ENCODE peak calls at places on chromosomes 7 and 10, in seven cellular contexts. One of them, this sample, is unnamed. For H3K27me3, the result is how much of the 10 kb centered on the place peaks cover.

GRCh38 chr10:110444009-110444347 is 53.7 kb upstream of the DUSP5 start:
- DNase-seq in adrenal gland: no peak
- DNase-seq in endothelial cell of umbilical vein: no peak
- DNase-seq in Panc1: no peak
- DNase-seq in transverse colon: no peak
- DNase-seq in PC-9: no peak
- DNase-seq in body of pancreas: no peak
- DNase-seq in this sample: no peak

GRCh38 chr10:90352288-90352687 is 505.6 kb downstream of the HTR7 start:
- DNase-seq in PC-9: peak
- DNase-seq in Panc1: no peak
- DNase-seq in body of pancreas: no peak
- DNase-seq in adrenal gland: no peak
- DNase-seq in endothelial cell of umbilical vein: no peak
- DNase-seq in transverse colon: no peak
- DNase-seq in this sample: no peak

GRCh38 chr10:78331391-78331922 is 297.8 kb downstream of the RPS24 start:
- DNase-seq in body of pancreas: peak
- DNase-seq in adrenal gland: no peak
- DNase-seq in transverse colon: no peak
- DNase-seq in PC-9: no peak
- DNase-seq in endothelial cell of umbilical vein: no peak
- DNase-seq in Panc1: no peak
- DNase-seq in this sample: no peak

GRCh38 chr10:79221110-79222051 is 125.9 kb upstream of the PPIF start:
- DNase-seq in body of pancreas: peak
- DNase-seq in Panc1: no peak
- DNase-seq in PC-9: no peak
- DNase-seq in endothelial cell of umbilical vein: peak
- DNase-seq in transverse colon: peak
- DNase-seq in adrenal gland: peak
- DNase-seq in this sample: no peak

GRCh38 chr7:16034353-16034752 is 347.9 kb upstream of the MEOX2 start:
- DNase-seq in transverse colon: no peak
- DNase-seq in endothelial cell of umbilical vein: peak
- DNase-seq in adrenal gland: no peak
- DNase-seq in PC-9: no peak
- DNase-seq in Panc1: no peak
- DNase-seq in body of pancreas: no peak
- DNase-seq in this sample: no peak

GRCh38 chr7:19969859-19970493 is 196.6 kb upstream of the TMEM196 start:
- DNase-seq in transverse colon: no peak
- DNase-seq in adrenal gland: no peak
- DNase-seq in PC-9: peak
- DNase-seq in Panc1: no peak
- DNase-seq in endothelial cell of umbilical vein: peak
- DNase-seq in body of pancreas: no peak
- DNase-seq in this sample: no peak

GRCh38 chr10:102410427-102411073 is 8.0 kb downstream of the PSD start:
- DNase-seq in PC-9: no peak
- DNase-seq in body of pancreas: no peak
- DNase-seq in transverse colon: no peak
- DNase-seq in endothelial cell of umbilical vein: no peak
- DNase-seq in Panc1: no peak
- DNase-seq in adrenal gland: no peak
- DNase-seq in this sample: no peak

GRCh38 chr10:96417432-96417831 is 58.6 kb upstream of the OPALIN start:
- DNase-seq in body of pancreas: no peak
- DNase-seq in adrenal gland: no peak
- DNase-seq in PC-9: no peak
- DNase-seq in Panc1: no peak
- DNase-seq in transverse colon: no peak
- DNase-seq in endothelial cell of umbilical vein: no peak
- DNase-seq in this sample: peak

GRCh38 chr7:33692956-33693355 is 212.4 kb upstream of the BMPER start:
- DNase-seq in PC-9: no peak
- DNase-seq in endothelial cell of umbilical vein: peak
- DNase-seq in Panc1: no peak
- DNase-seq in adrenal gland: no peak
- DNase-seq in body of pancreas: no peak
- DNase-seq in transverse colon: no peak
- DNase-seq in this sample: no peak

GRCh38 chr7:28037220-28038010 is 143.2 kb downstream of the JAZF1 start:
- DNase-seq in adrenal gland: peak
- DNase-seq in transverse colon: no peak
- DNase-seq in body of pancreas: no peak
- DNase-seq in endothelial cell of umbilical vein: peak
- DNase-seq in PC-9: peak
- DNase-seq in Panc1: peak
- DNase-seq in this sample: no peak

GRCh38 chr10:100508691-100509150 is 10.9 kb downstream of the SEC31B start:
- DNase-seq in endothelial cell of umbilical vein: peak
- DNase-seq in PC-9: peak
- DNase-seq in Panc1: no peak
- DNase-seq in adrenal gland: no peak
- DNase-seq in body of pancreas: no peak
- DNase-seq in transverse colon: no peak
- DNase-seq in this sample: no peak

GRCh38 chr7:37446371-37446770 is 2.3 kb downstream of the ELMO1 start:
- DNase-seq in body of pancreas: no peak
- DNase-seq in Panc1: no peak
- DNase-seq in transverse colon: no peak
- DNase-seq in endothelial cell of umbilical vein: no peak
- DNase-seq in adrenal gland: no peak
- DNase-seq in PC-9: no peak
- DNase-seq in this sample: no peak

GRCh38 chr7:154633641-154634040 is 369.3 kb downstream of the PAXIP1 start:
- DNase-seq in PC-9: no peak
- DNase-seq in adrenal gland: no peak
- DNase-seq in transverse colon: no peak
- DNase-seq in body of pancreas: no peak
- DNase-seq in Panc1: no peak
- DNase-seq in endothelial cell of umbilical vein: no peak
- DNase-seq in this sample: no peak

GRCh38 chr10:11018426-11018818 is 750 bp downstream of the CELF2 start:
- DNase-seq in body of pancreas: peak
- DNase-seq in adrenal gland: peak
- DNase-seq in transverse colon: peak
- DNase-seq in Panc1: no peak
- DNase-seq in endothelial cell of umbilical vein: no peak
- DNase-seq in PC-9: no peak
- DNase-seq in this sample: no peak

GRCh38 chr7:155792315-155792960 is 19.8 kb downstream of the SHH start:
- DNase-seq in transverse colon: no peak
- DNase-seq in Panc1: no peak
- DNase-seq in PC-9: no peak
- DNase-seq in endothelial cell of umbilical vein: no peak
- DNase-seq in body of pancreas: no peak
- DNase-seq in adrenal gland: no peak
- DNase-seq in this sample: no peak

GRCh38 chr10:95552680-95553342 is 8.4 kb downstream of the SORBS1 start:
- DNase-seq in endothelial cell of umbilical vein: no peak
- DNase-seq in PC-9: no peak
- DNase-seq in body of pancreas: no peak
- DNase-seq in transverse colon: no peak
- DNase-seq in adrenal gland: no peak
- DNase-seq in Panc1: no peak
- DNase-seq in this sample: no peak

GRCh38 chr7:13981070-13981469 is 8.4 kb downstream of the ETV1 start:
- DNase-seq in transverse colon: peak
- DNase-seq in PC-9: peak
- DNase-seq in endothelial cell of umbilical vein: peak
- DNase-seq in adrenal gland: peak
- DNase-seq in body of pancreas: no peak
- DNase-seq in Panc1: peak
- DNase-seq in this sample: peak

GRCh38 chr7:155291045-155291530 is 6.6 kb upstream of the INSIG1 start:
- DNase-seq in adrenal gland: peak
- DNase-seq in body of pancreas: no peak
- DNase-seq in transverse colon: peak
- DNase-seq in endothelial cell of umbilical vein: peak
- DNase-seq in PC-9: peak
- DNase-seq in Panc1: no peak
- DNase-seq in this sample: peak

GRCh38 chr10:85995791-85996190 is 370.8 kb downstream of the GRID1 start:
- DNase-seq in adrenal gland: peak
- DNase-seq in transverse colon: no peak
- DNase-seq in endothelial cell of umbilical vein: no peak
- DNase-seq in PC-9: peak
- DNase-seq in Panc1: no peak
- DNase-seq in body of pancreas: peak
- DNase-seq in this sample: peak

GRCh38 chr7:2974093-2974819 is 69.4 kb downstream of the CARD11 start:
- DNase-seq in transverse colon: no peak
- DNase-seq in Panc1: no peak
- DNase-seq in adrenal gland: no peak
- DNase-seq in PC-9: no peak
- DNase-seq in body of pancreas: no peak
- DNase-seq in endothelial cell of umbilical vein: no peak
- DNase-seq in this sample: no peak

GRCh38 chr7:2970307-2970664 is 73.4 kb downstream of the CARD11 start:
- DNase-seq in Panc1: no peak
- DNase-seq in PC-9: no peak
- DNase-seq in endothelial cell of umbilical vein: no peak
- DNase-seq in transverse colon: no peak
- DNase-seq in body of pancreas: no peak
- DNase-seq in adrenal gland: no peak
- DNase-seq in this sample: no peak

GRCh38 chr7:2972531-2973161 is 71.0 kb downstream of the CARD11 start:
- DNase-seq in adrenal gland: no peak
- DNase-seq in endothelial cell of umbilical vein: no peak
- DNase-seq in body of pancreas: no peak
- DNase-seq in transverse colon: no peak
- DNase-seq in PC-9: no peak
- DNase-seq in Panc1: no peak
- DNase-seq in this sample: no peak

GRCh38 chr7:2970907-2971306 is 72.8 kb downstream of the CARD11 start:
- DNase-seq in PC-9: no peak
- DNase-seq in transverse colon: no peak
- DNase-seq in endothelial cell of umbilical vein: no peak
- DNase-seq in Panc1: no peak
- DNase-seq in adrenal gland: no peak
- DNase-seq in body of pancreas: no peak
- DNase-seq in this sample: no peak

GRCh38 chr7:2971914-2972530 is 71.6 kb downstream of the CARD11 start:
- DNase-seq in body of pancreas: no peak
- DNase-seq in Panc1: no peak
- DNase-seq in endothelial cell of umbilical vein: no peak
- DNase-seq in adrenal gland: no peak
- DNase-seq in transverse colon: no peak
- DNase-seq in PC-9: no peak
- DNase-seq in this sample: no peak
- TF ChIP-seq CTCF in body of pancreas: no peak
- TF ChIP-seq CTCF in Panc1: no peak
- TF ChIP-seq CTCF in endothelial cell of umbilical vein: no peak
- TF ChIP-seq CTCF in adrenal gland: no peak
- TF ChIP-seq CTCF in transverse colon: no peak
- TF ChIP-seq CTCF in PC-9: no peak
- TF ChIP-seq CTCF in this sample: no peak

GRCh38 chr7:158811894-158812293 is 17.4 kb downstream of the ESYT2 start:
- DNase-seq in adrenal gland: no peak
- DNase-seq in endothelial cell of umbilical vein: no peak
- DNase-seq in body of pancreas: no peak
- DNase-seq in PC-9: no peak
- DNase-seq in transverse colon: no peak
- DNase-seq in Panc1: no peak
- DNase-seq in this sample: no peak
- H3K4me3 ChIP-seq in adrenal gland: no peak
- H3K4me3 ChIP-seq in endothelial cell of umbilical vein: no peak
- H3K4me3 ChIP-seq in body of pancreas: no peak
- H3K4me3 ChIP-seq in PC-9: no peak
- H3K4me3 ChIP-seq in transverse colon: no peak
- H3K4me3 ChIP-seq in Panc1: no peak
- H3K4me3 ChIP-seq in this sample: no peak

GRCh38 chr7:148814938-148815559 is 69.0 kb downstream of the EZH2 start:
- DNase-seq in transverse colon: no peak
- DNase-seq in Panc1: no peak
- DNase-seq in adrenal gland: no peak
- DNase-seq in endothelial cell of umbilical vein: no peak
- DNase-seq in body of pancreas: no peak
- DNase-seq in PC-9: no peak
- DNase-seq in this sample: no peak

GRCh38 chr7:148811892-148812291 is 72.2 kb downstream of the EZH2 start:
- DNase-seq in PC-9: no peak
- DNase-seq in endothelial cell of umbilical vein: no peak
- DNase-seq in transverse colon: no peak
- DNase-seq in body of pancreas: no peak
- DNase-seq in adrenal gland: no peak
- DNase-seq in Panc1: no peak
- DNase-seq in this sample: no peak

GRCh38 chr7:148819697-148820332 is 64.3 kb downstream of the EZH2 start:
- DNase-seq in Panc1: no peak
- DNase-seq in adrenal gland: no peak
- DNase-seq in transverse colon: no peak
- DNase-seq in PC-9: no peak
- DNase-seq in body of pancreas: no peak
- DNase-seq in endothelial cell of umbilical vein: peak
- DNase-seq in this sample: no peak

GRCh38 chr7:148813890-148814289 is 70.2 kb downstream of the EZH2 start:
- DNase-seq in PC-9: no peak
- DNase-seq in Panc1: no peak
- DNase-seq in adrenal gland: no peak
- DNase-seq in endothelial cell of umbilical vein: no peak
- DNase-seq in transverse colon: no peak
- DNase-seq in body of pancreas: no peak
- DNase-seq in this sample: no peak

GRCh38 chr7:148815612-148816011 is 68.5 kb downstream of the EZH2 start:
- DNase-seq in PC-9: no peak
- DNase-seq in body of pancreas: no peak
- DNase-seq in Panc1: no peak
- DNase-seq in adrenal gland: no peak
- DNase-seq in transverse colon: peak
- DNase-seq in endothelial cell of umbilical vein: no peak
- DNase-seq in this sample: no peak
- H3K27me3 ChIP-seq in PC-9: under half
- H3K27me3 ChIP-seq in body of pancreas: under half
- H3K27me3 ChIP-seq in Panc1: under half
- H3K27me3 ChIP-seq in adrenal gland: under half
- H3K27me3 ChIP-seq in transverse colon: under half
- H3K27me3 ChIP-seq in endothelial cell of umbilical vein: under half
- H3K27me3 ChIP-seq in this sample: under half

DNA sequence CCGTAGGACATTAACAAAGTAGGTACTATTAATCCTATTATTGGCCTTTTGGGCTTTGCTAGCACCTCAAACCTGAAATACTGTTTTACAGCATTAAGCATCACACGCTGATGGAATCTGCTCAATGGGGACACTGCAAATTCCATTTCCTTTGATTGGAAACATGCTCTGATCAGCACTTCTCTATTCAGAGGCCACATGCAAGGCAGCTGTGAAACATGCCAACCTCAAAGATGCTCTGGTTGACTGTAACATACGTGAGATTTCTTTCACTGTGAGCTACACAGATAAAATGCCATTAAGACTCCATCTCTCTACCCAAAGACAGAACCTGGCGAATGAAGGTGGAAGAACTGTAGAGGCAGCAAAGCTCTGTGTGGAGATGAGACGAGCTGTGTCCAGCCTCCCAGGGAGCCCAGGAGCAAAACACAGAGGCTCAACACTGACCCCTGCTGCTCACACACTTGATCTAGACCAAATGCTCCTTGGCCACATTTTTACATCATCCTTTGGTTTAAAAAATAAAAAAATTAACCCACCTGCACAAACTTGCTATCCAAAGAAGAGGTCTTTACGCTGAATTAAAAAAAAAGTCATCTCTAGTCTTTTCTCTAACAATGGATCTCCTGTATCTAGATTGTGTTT is 8.0 kb downstream of the RSU1 start:
- DNase-seq in transverse colon: peak
- DNase-seq in body of pancreas: peak
- DNase-seq in endothelial cell of umbilical vein: peak
- DNase-seq in PC-9: no peak
- DNase-seq in adrenal gland: peak
- DNase-seq in Panc1: no peak
- DNase-seq in this sample: no peak
- TF ChIP-seq CTCF in transverse colon: peak
- TF ChIP-seq CTCF in body of pancreas: peak
- TF ChIP-seq CTCF in endothelial cell of umbilical vein: peak
- TF ChIP-seq CTCF in PC-9: peak
- TF ChIP-seq CTCF in adrenal gland: peak
- TF ChIP-seq CTCF in Panc1: peak
- TF ChIP-seq CTCF in this sample: peak